ENCODE peak calls at places on chromosomes 1 and 21, in eight cellular contexts. B is activated CD8-positive, alpha-beta T cell treated with anti-CD3 and anti-CD28 coated beads for 36 hours; V is kidney tubule cell; O is activated naive CD8-positive, alpha-beta T cell treated with anti-CD3 and anti-CD28 coated beads, Interleukin-2, amount 50 U/mL, for 24 hours; W is ACHN; C is progenitor cell of endocrine pancreas; U is CD8-positive, alpha-beta memory T cell; E is dermis blood vessel endothelial cell. M is an unnamed sample.

GRCh38 chr1:11653616-11654570 is at the start of gene FBXO2:
- DNase-seq in V (peak), E (peak), W (no peak), O (peak), B (no peak), U (no peak), C (no peak), M (no peak)

GRCh38 chr1:21436488-21437340 is 3.2 kb upstream of the NBPF3 start:
- DNase-seq in V (no peak), O (no peak), U (no peak), C (no peak), B (no peak), E (no peak), W (no peak), M (no peak)

GRCh38 chr1:41700581-41700980 is 216.1 kb upstream of the EDN2 start:
- DNase-seq in O (no peak), V (no peak), C (no peak), U (no peak), E (no peak), W (no peak), B (no peak), M (no peak)

GRCh38 chr21:39384674-39385298 is 35.9 kb upstream of the HMGN1 start:
- DNase-seq in E (peak), V (peak), U (no peak), B (no peak), O (no peak), W (peak), C (no peak), M (no peak)

GRCh38 chr1:119853155-119853554 is 41.9 kb upstream of the REG4 start:
- DNase-seq in E (no peak), C (no peak), V (no peak), B (no peak), U (no peak), O (no peak), W (no peak), M (no peak)

GRCh38 chr1:14662116-14662515 is 63.6 kb downstream of the KAZN start:
- DNase-seq in E (no peak), W (no peak), U (no peak), B (no peak), V (no peak), O (no peak), C (no peak), M (no peak)

GRCh38 chr1:5601516-5601915 is 390.7 kb downstream of the NPHP4 start:
- DNase-seq in B (no peak), C (no peak), O (no peak), V (no peak), U (no peak), W (no peak), E (no peak), M (no peak)

GRCh38 chr1:52296345-52296744 is 69.7 kb downstream of the CC2D1B start:
- DNase-seq in O (no peak), B (peak), U (no peak), C (no peak), W (peak), V (peak), E (peak), M (peak)

GRCh38 chr1:230232352-230232751 is 165.3 kb downstream of the GALNT2 start:
- DNase-seq in U (no peak), E (no peak), V (no peak), C (no peak), B (no peak), O (no peak), W (no peak), M (no peak)

GRCh38 chr1:203069028-203069804 is 16.6 kb downstream of the MYOG start:
- DNase-seq in O (no peak), W (no peak), E (no peak), C (no peak), B (no peak), V (no peak), U (no peak), M (peak)

GRCh38 chr1:245583575-245584330 is 429.0 kb downstream of the KIF26B start:
- DNase-seq in O (no peak), U (no peak), W (no peak), B (no peak), V (peak), E (no peak), C (no peak), M (no peak)

GRCh38 chr21:41606706-41607105 is 98.7 kb upstream of the TMPRSS2 start:
- DNase-seq in V (no peak), C (no peak), O (no peak), E (no peak), W (no peak), B (no peak), U (no peak), M (no peak)

GRCh38 chr1:2199042-2199810 is 4.7 kb upstream of the FAAP20 start:
- DNase-seq in V (peak), E (peak), U (peak), C (no peak), W (peak), B (peak), O (peak), M (peak)

GRCh38 chr1:202248861-202249260 is 55.3 kb downstream of the LGR6 start:
- DNase-seq in W (no peak), U (no peak), O (no peak), V (no peak), E (no peak), B (no peak), C (no peak), M (no peak)

GRCh38 chr1:47388548-47389238 is 27.4 kb upstream of the FOXE3 start:
- DNase-seq in E (peak), U (no peak), W (peak), C (peak), V (peak), O (peak), B (peak), M (no peak)

GRCh38 chr1:85230305-85230977 is 29.0 kb downstream of the C1orf52 start:
- DNase-seq in E (peak), W (no peak), C (no peak), O (no peak), V (no peak), U (no peak), B (peak), M (no peak)

GRCh38 chr1:183515002-183515689 is 42.8 kb downstream of the SMG7 start:
- DNase-seq in E (peak), V (peak), W (no peak), U (no peak), C (no peak), B (no peak), O (no peak), M (peak)

GRCh38 chr1:23736437-23737134 is 6.7 kb upstream of the ELOA start:
- DNase-seq in C (no peak), W (no peak), O (no peak), E (no peak), V (no peak), U (no peak), B (peak), M (no peak)

GRCh38 chr1:219283541-219283940 is 109.9 kb downstream of the LYPLAL1 start:
- DNase-seq in E (no peak), W (no peak), C (no peak), O (no peak), U (no peak), B (no peak), V (no peak), M (no peak)

GRCh38 chr1:71494163-71494562 is 413.3 kb upstream of the ZRANB2 start:
- DNase-seq in U (no peak), O (no peak), C (no peak), V (peak), B (no peak), W (no peak), E (no peak), M (peak)

GRCh38 chr1:1778827-1779675 is 781 bp upstream of the NADK start:
- DNase-seq in E (peak), B (peak), V (peak), C (peak), O (peak), W (peak), U (peak), M (no peak)